ENCODE peak calls at places on chromosomes 12 and 14, in five cellular contexts. One of them, this sample, is unnamed.

GRCh38 chr14:67269338-67270060 is 28.3 kb downstream of the PALS1 start:
- DNase-seq in mesenchymal stem cell: peak
- DNase-seq in neuronal stem cell: peak
- DNase-seq in H1: no peak
- DNase-seq in IMR-90: peak
- DNase-seq in this sample: peak

GRCh38 chr14:70906785-70907171 is 481 bp upstream of the PCNX1 start:
- DNase-seq in neuronal stem cell: no peak
- DNase-seq in H1: no peak
- DNase-seq in IMR-90: no peak
- DNase-seq in mesenchymal stem cell: peak
- DNase-seq in this sample: peak

GRCh38 chr14:98623806-98624430 is 648.1 kb downstream of the BCL11B start:
- DNase-seq in H1: no peak
- DNase-seq in IMR-90: no peak
- DNase-seq in mesenchymal stem cell: no peak
- DNase-seq in neuronal stem cell: no peak
- DNase-seq in this sample: no peak

GRCh38 chr12:122841544-122842321 is 6.5 kb downstream of the HIP1R start:
- DNase-seq in H1: no peak
- DNase-seq in neuronal stem cell: no peak
- DNase-seq in IMR-90: peak
- DNase-seq in mesenchymal stem cell: peak
- DNase-seq in this sample: peak

GRCh38 chr12:40794087-40794486 is 101.8 kb downstream of the CNTN1 start:
- DNase-seq in mesenchymal stem cell: no peak
- DNase-seq in neuronal stem cell: no peak
- DNase-seq in H1: no peak
- DNase-seq in IMR-90: no peak
- DNase-seq in this sample: no peak

GRCh38 chr14:21346532-21347135 is 37.2 kb downstream of the SUPT16H start:
- DNase-seq in IMR-90: peak
- DNase-seq in H1: no peak
- DNase-seq in neuronal stem cell: no peak
- DNase-seq in mesenchymal stem cell: peak
- DNase-seq in this sample: peak

GRCh38 chr14:95125156-95125555 is 32.2 kb downstream of the DICER1 start:
- DNase-seq in mesenchymal stem cell: no peak
- DNase-seq in IMR-90: no peak
- DNase-seq in H1: no peak
- DNase-seq in neuronal stem cell: no peak
- DNase-seq in this sample: no peak

GRCh38 chr12:116389990-116390655 is 112.6 kb upstream of the MED13L start:
- DNase-seq in mesenchymal stem cell: peak
- DNase-seq in neuronal stem cell: no peak
- DNase-seq in H1: no peak
- DNase-seq in IMR-90: peak
- DNase-seq in this sample: peak

GRCh38 chr14:94400454-94400853 is 12.1 kb upstream of the SERPINA1 start:
- DNase-seq in mesenchymal stem cell: no peak
- DNase-seq in H1: no peak
- DNase-seq in IMR-90: no peak
- DNase-seq in neuronal stem cell: no peak
- DNase-seq in this sample: peak

GRCh38 chr14:88181072-88181471 is 142.0 kb downstream of the KCNK10 start:
- DNase-seq in H1: no peak
- DNase-seq in IMR-90: no peak
- DNase-seq in mesenchymal stem cell: no peak
- DNase-seq in neuronal stem cell: no peak
- DNase-seq in this sample: no peak

GRCh38 chr12:22518998-22519397 is 25.3 kb downstream of the C2CD5 start:
- DNase-seq in neuronal stem cell: no peak
- DNase-seq in mesenchymal stem cell: no peak
- DNase-seq in H1: no peak
- DNase-seq in IMR-90: no peak
- DNase-seq in this sample: no peak

GRCh38 chr14:68795602-68796417 is 2.9 kb upstream of the ZFP36L1 start:
- DNase-seq in H1: peak
- DNase-seq in neuronal stem cell: no peak
- DNase-seq in mesenchymal stem cell: peak
- DNase-seq in IMR-90: peak
- DNase-seq in this sample: peak
- H4K91ac ChIP-seq in H1: peak
- H4K91ac ChIP-seq in neuronal stem cell: no peak
- H4K91ac ChIP-seq in mesenchymal stem cell: peak
- H4K91ac ChIP-seq in IMR-90: peak
- H4K91ac ChIP-seq in this sample: peak

GRCh38 chr12:56332512-56333196 is 1.1 kb downstream of the PAN2 start:
- DNase-seq in IMR-90: no peak
- DNase-seq in H1: no peak
- DNase-seq in neuronal stem cell: no peak
- DNase-seq in mesenchymal stem cell: no peak
- DNase-seq in this sample: no peak
- H3K4me3 ChIP-seq in IMR-90: peak
- H3K4me3 ChIP-seq in H1: peak
- H3K4me3 ChIP-seq in neuronal stem cell: peak
- H3K4me3 ChIP-seq in mesenchymal stem cell: peak
- H3K4me3 ChIP-seq in this sample: no peak

DNA sequence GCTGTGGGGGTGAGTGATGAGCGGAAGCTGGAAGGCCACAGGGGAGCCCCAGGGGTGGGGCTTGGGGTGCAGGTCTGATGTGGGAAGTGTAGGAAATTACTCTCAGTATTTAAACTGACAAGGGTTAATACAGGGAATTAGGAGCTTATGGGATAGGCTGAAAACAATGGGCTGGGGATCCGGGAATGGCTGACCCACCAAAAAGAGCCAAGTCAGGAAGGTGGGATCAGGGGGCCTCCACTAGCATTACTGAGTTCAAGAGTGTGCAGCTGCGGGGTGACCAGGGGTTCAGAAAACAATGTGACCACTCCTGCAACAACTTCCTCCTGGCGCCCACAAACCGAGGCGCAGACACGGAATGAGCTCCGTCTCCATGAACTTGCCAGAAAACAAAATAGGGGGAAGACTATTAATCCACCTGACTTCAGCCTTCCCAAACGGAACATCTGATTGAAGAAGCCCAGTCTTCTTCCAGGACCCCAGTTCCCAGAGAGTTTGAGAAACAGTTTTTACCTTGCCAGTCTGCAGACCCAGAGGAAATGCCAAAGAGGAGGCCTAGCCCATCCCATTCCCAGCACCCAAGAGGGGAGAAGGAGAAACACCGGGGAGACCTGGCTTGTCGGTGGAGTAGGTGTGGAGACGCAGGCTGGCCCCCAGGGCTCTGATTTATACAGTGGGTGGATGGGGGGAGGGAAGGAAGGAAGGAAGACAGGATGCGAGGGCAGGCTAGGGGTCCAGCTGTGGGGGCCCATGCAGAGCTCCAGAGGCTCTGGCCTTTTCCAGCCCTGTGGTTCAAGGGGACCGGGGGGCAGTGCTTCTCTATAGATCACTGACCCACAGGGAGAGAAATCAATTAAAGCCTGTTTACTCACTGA is 16.5 kb upstream of the YY1 start:
- DNase-seq in mesenchymal stem cell: no peak
- DNase-seq in IMR-90: no peak
- DNase-seq in H1: no peak
- DNase-seq in neuronal stem cell: no peak
- DNase-seq in this sample: no peak
- H4K91ac ChIP-seq in mesenchymal stem cell: no peak
- H4K91ac ChIP-seq in IMR-90: no peak
- H4K91ac ChIP-seq in H1: peak
- H4K91ac ChIP-seq in neuronal stem cell: no peak
- H4K91ac ChIP-seq in this sample: no peak

DNA sequence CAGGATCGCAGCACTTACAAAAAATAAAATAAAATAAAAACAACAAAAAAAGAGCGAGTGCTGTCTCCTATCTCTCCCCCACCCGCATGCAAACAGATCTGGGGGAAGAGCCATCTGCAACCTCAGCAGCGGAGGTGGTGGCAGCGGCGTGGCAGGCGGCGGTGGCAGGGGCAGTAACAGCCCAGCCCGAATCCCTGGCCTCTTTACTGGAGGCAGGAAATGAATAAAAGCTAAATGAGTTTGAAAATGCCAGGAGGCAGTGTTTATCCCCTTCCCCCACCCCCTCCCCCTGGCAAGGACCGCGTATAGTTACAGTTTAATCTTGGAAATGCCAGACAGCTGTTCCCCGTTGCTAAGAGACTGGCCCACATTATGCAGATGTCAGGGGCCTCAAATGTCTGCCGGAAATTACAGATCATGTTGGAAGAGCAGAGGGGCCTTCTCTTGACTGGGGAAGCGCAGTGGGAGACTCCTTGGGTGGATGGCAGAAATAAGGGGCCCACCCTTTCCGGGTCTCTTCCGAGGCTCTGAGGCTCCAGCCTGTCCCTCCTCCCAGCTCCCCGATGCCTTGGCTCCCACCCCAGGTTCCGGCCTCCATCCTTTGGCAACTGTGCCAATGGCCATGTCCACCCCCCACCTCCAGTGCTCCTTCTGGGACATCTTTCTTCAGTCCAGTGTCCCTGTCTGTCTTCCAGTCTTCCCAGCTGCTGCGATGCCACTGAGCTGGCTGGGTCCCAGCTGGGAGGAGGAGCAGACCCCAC is 93.8 kb downstream of the LRRC74A start:
- DNase-seq in IMR-90: peak
- DNase-seq in mesenchymal stem cell: peak
- DNase-seq in neuronal stem cell: no peak
- DNase-seq in H1: no peak
- DNase-seq in this sample: peak
- H3K4me3 ChIP-seq in IMR-90: no peak
- H3K4me3 ChIP-seq in mesenchymal stem cell: no peak
- H3K4me3 ChIP-seq in neuronal stem cell: no peak
- H3K4me3 ChIP-seq in H1: no peak
- H3K4me3 ChIP-seq in this sample: no peak

GRCh38 chr14:103228076-103228806 is 105.0 kb downstream of the TNFAIP2 start:
- DNase-seq in neuronal stem cell: no peak
- DNase-seq in H1: no peak
- DNase-seq in mesenchymal stem cell: no peak
- DNase-seq in IMR-90: no peak
- DNase-seq in this sample: no peak
- H4K91ac ChIP-seq in neuronal stem cell: no peak
- H4K91ac ChIP-seq in H1: no peak
- H4K91ac ChIP-seq in mesenchymal stem cell: no peak
- H4K91ac ChIP-seq in IMR-90: no peak
- H4K91ac ChIP-seq in this sample: no peak

GRCh38 chr12:49108958-49109404 is 1.7 kb downstream of the LMBR1L start:
- DNase-seq in neuronal stem cell: no peak
- DNase-seq in mesenchymal stem cell: peak
- DNase-seq in IMR-90: peak
- DNase-seq in H1: no peak
- DNase-seq in this sample: peak
- H3K4me3 ChIP-seq in neuronal stem cell: no peak
- H3K4me3 ChIP-seq in mesenchymal stem cell: peak
- H3K4me3 ChIP-seq in IMR-90: peak
- H3K4me3 ChIP-seq in H1: peak
- H3K4me3 ChIP-seq in this sample: no peak

GRCh38 chr12:6961695-6962284 is 8.7 kb downstream of the PHB2 start:
- DNase-seq in mesenchymal stem cell: peak
- DNase-seq in IMR-90: peak
- DNase-seq in H1: no peak
- DNase-seq in neuronal stem cell: peak
- DNase-seq in this sample: peak
- H4K91ac ChIP-seq in mesenchymal stem cell: peak
- H4K91ac ChIP-seq in IMR-90: peak
- H4K91ac ChIP-seq in H1: peak
- H4K91ac ChIP-seq in neuronal stem cell: peak
- H4K91ac ChIP-seq in this sample: peak

DNA sequence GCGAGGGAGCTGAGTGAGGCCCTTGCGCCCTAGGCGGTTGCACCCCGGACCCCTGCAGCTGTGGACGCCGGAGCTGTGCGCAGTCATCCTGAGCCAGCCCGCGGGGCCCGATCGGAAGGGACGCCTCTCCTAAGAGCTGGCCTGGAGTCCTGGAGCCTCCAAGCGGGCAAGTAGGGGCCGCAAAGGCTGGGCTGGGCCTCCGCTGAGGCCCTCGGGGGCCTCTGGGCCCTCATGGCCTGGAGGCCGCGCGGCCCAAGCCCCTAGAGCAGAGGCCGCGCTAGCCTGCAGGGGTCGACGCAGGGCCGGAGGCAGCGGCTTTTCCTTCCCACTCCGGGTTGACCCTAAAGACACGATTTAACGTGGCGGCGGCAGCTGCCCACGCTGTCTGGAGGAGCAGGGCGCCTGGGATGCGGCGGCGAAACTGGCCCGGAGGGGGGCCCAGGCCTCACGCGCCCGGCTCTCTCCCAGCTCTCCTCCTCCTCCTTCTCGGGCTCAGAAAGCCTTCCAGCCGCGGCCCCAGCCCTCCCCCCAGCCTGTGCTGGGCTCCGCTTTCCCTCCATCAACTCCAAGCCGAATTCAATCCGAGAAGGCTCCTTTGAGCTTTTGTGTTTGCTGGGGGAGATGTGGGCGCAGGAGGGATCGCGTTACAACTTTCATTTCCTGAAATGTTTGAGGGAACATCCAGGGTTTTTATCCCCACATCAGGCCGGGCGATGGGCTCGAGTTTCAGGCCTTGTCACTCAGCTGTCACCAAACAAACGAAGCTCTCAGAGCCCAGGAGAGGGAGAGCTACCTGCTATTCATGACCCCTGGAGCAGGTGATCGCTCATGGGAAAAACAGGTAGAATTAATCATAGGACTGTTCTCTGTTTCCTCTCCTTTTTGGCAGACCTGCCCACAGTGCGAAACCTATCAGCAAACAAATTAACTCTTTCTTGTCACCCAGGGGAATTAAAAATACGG is 11.5 kb downstream of the SIX1 start:
- DNase-seq in IMR-90: peak
- DNase-seq in mesenchymal stem cell: no peak
- DNase-seq in H1: no peak
- DNase-seq in neuronal stem cell: peak
- DNase-seq in this sample: no peak
- H3K4me3 ChIP-seq in IMR-90: peak
- H3K4me3 ChIP-seq in mesenchymal stem cell: peak
- H3K4me3 ChIP-seq in H1: peak
- H3K4me3 ChIP-seq in neuronal stem cell: peak
- H3K4me3 ChIP-seq in this sample: no peak

GRCh38 chr12:89351489-89352241 is 636 bp downstream of the DUSP6 start:
- DNase-seq in neuronal stem cell: no peak
- DNase-seq in IMR-90: peak
- DNase-seq in mesenchymal stem cell: no peak
- DNase-seq in H1: no peak
- DNase-seq in this sample: peak
- H4K91ac ChIP-seq in neuronal stem cell: no peak
- H4K91ac ChIP-seq in IMR-90: peak
- H4K91ac ChIP-seq in mesenchymal stem cell: peak
- H4K91ac ChIP-seq in H1: peak
- H4K91ac ChIP-seq in this sample: peak

This sample was measured in trophoblast cell.